ENCODE peak calls at places on chromosomes 11 and 22, in four cellular contexts. One of them, this sample, is unnamed.

GRCh38 chr22:35406443-35406842 is 6.5 kb downstream of the MCM5 start:
- DNase-seq in A549: no peak
- DNase-seq in gastrocnemius medialis: no peak
- DNase-seq in prostate gland: no peak
- DNase-seq in this sample: no peak

GRCh38 chr11:134956461-134957209 is 544.6 kb upstream of the B3GAT1 start:
- DNase-seq in A549: no peak
- DNase-seq in prostate gland: no peak
- DNase-seq in gastrocnemius medialis: no peak
- DNase-seq in this sample: no peak

GRCh38 chr22:35458547-35459422 is 58.8 kb downstream of the MCM5 start:
- DNase-seq in prostate gland: no peak
- DNase-seq in gastrocnemius medialis: no peak
- DNase-seq in A549: no peak
- DNase-seq in this sample: no peak

GRCh38 chr11:48172818-48173609 is 43.6 kb upstream of the OR4B1 start:
- DNase-seq in A549: peak; percentile 54
- DNase-seq in prostate gland: peak; percentile 37
- DNase-seq in gastrocnemius medialis: peak; percentile 26
- DNase-seq in this sample: peak; percentile 70

GRCh38 chr11:70419307-70420007 is 21.1 kb downstream of the CTTN start:
- DNase-seq in prostate gland: no peak
- DNase-seq in A549: no peak
- DNase-seq in gastrocnemius medialis: no peak
- DNase-seq in this sample: no peak

GRCh38 chr11:2342981-2343380 is 34.1 kb upstream of the CD81 start:
- DNase-seq in gastrocnemius medialis: no peak
- DNase-seq in A549: no peak
- DNase-seq in prostate gland: peak; percentile 32
- DNase-seq in this sample: no peak

GRCh38 chr22:36740716-36741115 is 35.2 kb downstream of the IFT27 start:
- DNase-seq in gastrocnemius medialis: no peak
- DNase-seq in prostate gland: no peak
- DNase-seq in A549: no peak
- DNase-seq in this sample: no peak

GRCh38 chr11:1225386-1226225 is 2.7 kb downstream of the MUC5B start:
- DNase-seq in gastrocnemius medialis: no peak
- DNase-seq in prostate gland: no peak
- DNase-seq in A549: no peak
- DNase-seq in this sample: no peak

DNA sequence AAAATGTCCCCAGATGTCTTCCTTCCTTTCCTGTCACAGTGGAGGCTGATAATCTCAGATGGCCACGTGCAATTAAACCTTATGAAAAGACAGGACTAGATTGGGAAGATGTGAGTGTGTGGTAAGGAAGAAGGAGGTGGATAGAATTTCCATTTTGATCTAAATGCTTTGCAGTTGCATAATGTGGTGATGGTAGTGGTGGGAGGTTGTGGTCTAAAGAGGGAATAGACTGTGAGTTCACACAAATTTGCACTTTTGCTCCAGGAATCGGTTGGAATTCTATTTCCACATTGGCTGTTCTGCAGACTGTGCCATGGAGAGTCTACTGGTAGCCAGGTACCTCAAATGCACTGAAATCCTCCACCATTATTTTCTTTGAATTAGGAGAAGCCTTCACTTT is 93.3 kb downstream of the ZBTB16 start:
- DNase-seq in prostate gland: no peak
- DNase-seq in gastrocnemius medialis: no peak
- DNase-seq in A549: no peak
- DNase-seq in this sample: no peak
- H3K4me1 ChIP-seq in prostate gland: peaks cover 22% of the 10 kb centered on the region
- H3K4me1 ChIP-seq in gastrocnemius medialis: peaks cover 96% of the 10 kb centered on the region
- H3K4me1 ChIP-seq in A549: no peaks in the 10 kb centered on the region
- H3K4me1 ChIP-seq in this sample: peaks cover 98% of the 10 kb centered on the region

GRCh38 chr11:68011046-68011943 is 1.2 kb downstream of the ALDH3B1 start:
- DNase-seq in A549: no peak
- DNase-seq in gastrocnemius medialis: no peak
- DNase-seq in prostate gland: no peak
- DNase-seq in this sample: no peak

GRCh38 chr11:68008381-68009337 is 1.5 kb upstream of the ALDH3B1 start:
- DNase-seq in A549: no peak
- DNase-seq in prostate gland: no peak
- DNase-seq in gastrocnemius medialis: no peak
- DNase-seq in this sample: peak; percentile 59

GRCh38 chr11:68012044-68012842 is 2.1 kb downstream of the ALDH3B1 start:
- DNase-seq in prostate gland: no peak
- DNase-seq in gastrocnemius medialis: no peak
- DNase-seq in A549: peak; percentile 88
- DNase-seq in this sample: no peak

GRCh38 chr11:68009391-68010000 is 631 bp upstream of the ALDH3B1 start:
- DNase-seq in prostate gland: no peak
- DNase-seq in A549: peak; percentile 76
- DNase-seq in gastrocnemius medialis: no peak
- DNase-seq in this sample: peak; percentile 56

GRCh38 chr11:68010058-68011041 is at the start of gene ALDH3B1:
- DNase-seq in A549: peak; percentile 97
- DNase-seq in prostate gland: peak; percentile 46
- DNase-seq in gastrocnemius medialis: peak; percentile 92
- DNase-seq in this sample: peak; percentile 95
- TF ChIP-seq POLR2A in A549: peak; percentile 85
- TF ChIP-seq POLR2A in prostate gland: peak; percentile 54
- TF ChIP-seq POLR2A in gastrocnemius medialis: no peak
- TF ChIP-seq POLR2A in this sample: peak; percentile 64

GRCh38 chr22:50696799-50697561 is 24.4 kb downstream of the SHANK3 start:
- DNase-seq in A549: no peak
- DNase-seq in gastrocnemius medialis: no peak
- DNase-seq in prostate gland: no peak
- DNase-seq in this sample: peak; percentile 20
- H3K4me3 ChIP-seq in A549: peak overlapping the region; percentile 66
- H3K4me3 ChIP-seq in gastrocnemius medialis: peak overlapping the region; percentile 45
- H3K4me3 ChIP-seq in prostate gland: peak overlapping the region; percentile 47
- H3K4me3 ChIP-seq in this sample: no peak overlapping the region

DNA sequence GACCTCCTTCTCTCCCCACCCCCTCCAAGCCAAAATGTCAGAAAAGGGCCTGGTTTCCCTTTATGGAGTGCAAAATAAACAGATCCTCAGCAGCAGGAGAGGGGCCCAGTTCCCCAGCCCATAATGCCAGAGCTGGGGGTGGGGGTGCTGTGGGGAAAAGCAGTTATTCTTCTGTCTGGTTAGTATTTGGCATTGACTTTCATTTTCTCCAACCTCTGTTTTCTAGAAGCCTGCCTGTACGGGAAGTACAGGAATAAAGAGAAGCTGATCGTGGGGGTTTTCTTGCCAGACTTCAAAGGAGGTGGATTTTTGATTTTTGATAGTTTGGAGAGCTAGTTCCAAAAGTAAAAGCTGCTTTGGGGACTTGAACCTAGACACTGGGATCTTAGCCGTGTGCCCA is 22.4 kb downstream of the FLI1 start:
- DNase-seq in A549: no peak
- DNase-seq in prostate gland: no peak
- DNase-seq in gastrocnemius medialis: no peak
- DNase-seq in this sample: no peak
- H3K4me1 ChIP-seq in A549: no peaks in the 10 kb centered on the region
- H3K4me1 ChIP-seq in prostate gland: no peaks in the 10 kb centered on the region
- H3K4me1 ChIP-seq in gastrocnemius medialis: peaks cover 19% of the 10 kb centered on the region
- H3K4me1 ChIP-seq in this sample: peaks cover 11% of the 10 kb centered on the region

GRCh38 chr11:65899356-65900124 is 648 bp downstream of the FOSL1 start:
- DNase-seq in prostate gland: no peak
- DNase-seq in gastrocnemius medialis: no peak
- DNase-seq in A549: peak; percentile 83
- DNase-seq in this sample: peak; percentile 58
- TF ChIP-seq POLR2A in prostate gland: peak; percentile 40
- TF ChIP-seq POLR2A in gastrocnemius medialis: no peak
- TF ChIP-seq POLR2A in A549: peak; percentile 26
- TF ChIP-seq POLR2A in this sample: no peak

DNA sequence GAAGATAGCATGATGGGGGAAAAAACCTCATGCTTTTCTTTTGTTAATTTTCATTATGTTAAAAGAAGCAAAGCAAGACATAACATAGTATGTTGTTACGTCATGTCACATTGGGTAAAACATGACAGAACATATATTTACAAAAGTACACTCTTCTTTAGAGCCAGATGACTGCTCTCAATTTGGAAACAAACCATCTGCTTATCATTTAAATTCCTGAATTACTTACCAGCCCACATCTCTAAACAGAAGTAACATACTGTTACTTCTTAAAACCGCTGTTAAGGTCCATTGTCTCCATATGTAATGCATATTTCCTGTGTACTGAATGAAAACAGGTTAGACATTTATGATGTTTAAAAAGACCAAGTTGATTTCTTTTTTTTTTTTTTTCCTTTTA is 100.0 kb downstream of the TMEM135 start:
- DNase-seq in prostate gland: no peak
- DNase-seq in gastrocnemius medialis: no peak
- DNase-seq in A549: no peak
- DNase-seq in this sample: no peak
- H3K4me3 ChIP-seq in prostate gland: no peak overlapping the region
- H3K4me3 ChIP-seq in gastrocnemius medialis: no peak overlapping the region
- H3K4me3 ChIP-seq in A549: no peak overlapping the region
- H3K4me3 ChIP-seq in this sample: no peak overlapping the region

GRCh38 chr11:126358763-126359160 is 3.3 kb downstream of the ST3GAL4 start:
- DNase-seq in A549: no peak
- DNase-seq in prostate gland: no peak
- DNase-seq in gastrocnemius medialis: no peak
- DNase-seq in this sample: no peak
- H3K4me1 ChIP-seq in A549: peaks cover 26% of the 10 kb centered on the region
- H3K4me1 ChIP-seq in prostate gland: no peaks in the 10 kb centered on the region
- H3K4me1 ChIP-seq in gastrocnemius medialis: peaks cover 25% of the 10 kb centered on the region
- H3K4me1 ChIP-seq in this sample: peaks cover 21% of the 10 kb centered on the region